ENCODE peak calls at places on chromosomes 13 and 19, in nine cellular contexts. One of them, this sample, is unnamed.

GRCh38 chr19:45508931-45509691 is 1.8 kb downstream of the VASP start:
- DNase-seq in AG10803: peak
- DNase-seq in uterus: peak
- DNase-seq in ovary: peak
- DNase-seq in choroid plexus epithelial cell: peak
- DNase-seq in osteoblast: peak
- DNase-seq in stomach: peak
- DNase-seq in psoas muscle: peak
- DNase-seq in AG04450: no peak
- DNase-seq in this sample: no peak

GRCh38 chr13:28531956-28532225 is 37.0 kb upstream of the FLT1 start:
- DNase-seq in AG10803: no peak
- DNase-seq in uterus: no peak
- DNase-seq in ovary: no peak
- DNase-seq in choroid plexus epithelial cell: no peak
- DNase-seq in osteoblast: no peak
- DNase-seq in stomach: no peak
- DNase-seq in psoas muscle: no peak
- DNase-seq in AG04450: no peak
- DNase-seq in this sample: no peak

GRCh38 chr19:610071-610800 is 20.6 kb downstream of the HCN2 start:
- DNase-seq in AG10803: no peak
- DNase-seq in uterus: no peak
- DNase-seq in ovary: no peak
- DNase-seq in choroid plexus epithelial cell: peak
- DNase-seq in osteoblast: no peak
- DNase-seq in stomach: peak
- DNase-seq in psoas muscle: no peak
- DNase-seq in AG04450: no peak
- DNase-seq in this sample: no peak

GRCh38 chr19:29812080-29812880 is 489 bp downstream of the CCNE1 start:
- DNase-seq in AG10803: no peak
- DNase-seq in uterus: no peak
- DNase-seq in ovary: peak
- DNase-seq in choroid plexus epithelial cell: no peak
- DNase-seq in osteoblast: peak
- DNase-seq in stomach: peak
- DNase-seq in psoas muscle: peak
- DNase-seq in AG04450: no peak
- DNase-seq in this sample: no peak

GRCh38 chr19:16562608-16563025 is 9.6 kb downstream of the SLC35E1 start:
- DNase-seq in AG10803: no peak
- DNase-seq in uterus: no peak
- DNase-seq in ovary: no peak
- DNase-seq in choroid plexus epithelial cell: no peak
- DNase-seq in osteoblast: no peak
- DNase-seq in stomach: no peak
- DNase-seq in psoas muscle: no peak
- DNase-seq in AG04450: no peak
- DNase-seq in this sample: no peak

GRCh38 chr19:49614096-49614857 is 23.3 kb downstream of the PRR12 start:
- DNase-seq in AG10803: peak
- DNase-seq in uterus: no peak
- DNase-seq in ovary: no peak
- DNase-seq in choroid plexus epithelial cell: peak
- DNase-seq in osteoblast: peak
- DNase-seq in stomach: no peak
- DNase-seq in psoas muscle: no peak
- DNase-seq in AG04450: peak
- DNase-seq in this sample: no peak

GRCh38 chr19:14072535-14073231 is at the start of gene MISP3:
- DNase-seq in AG10803: no peak
- DNase-seq in uterus: no peak
- DNase-seq in ovary: no peak
- DNase-seq in choroid plexus epithelial cell: peak
- DNase-seq in osteoblast: peak
- DNase-seq in stomach: peak
- DNase-seq in psoas muscle: peak
- DNase-seq in AG04450: no peak
- DNase-seq in this sample: no peak

GRCh38 chr13:109869312-109870237 is 83.2 kb upstream of the IRS2 start:
- DNase-seq in AG10803: peak
- DNase-seq in uterus: peak
- DNase-seq in ovary: peak
- DNase-seq in choroid plexus epithelial cell: peak
- DNase-seq in osteoblast: no peak
- DNase-seq in stomach: peak
- DNase-seq in psoas muscle: peak
- DNase-seq in AG04450: peak
- DNase-seq in this sample: no peak

GRCh38 chr13:35266412-35266811 is 210.1 kb downstream of the MAB21L1 start:
- DNase-seq in AG10803: no peak
- DNase-seq in uterus: no peak
- DNase-seq in ovary: no peak
- DNase-seq in choroid plexus epithelial cell: no peak
- DNase-seq in osteoblast: no peak
- DNase-seq in stomach: no peak
- DNase-seq in psoas muscle: no peak
- DNase-seq in AG04450: no peak
- DNase-seq in this sample: no peak

GRCh38 chr13:29849071-29849541 is 1.3 kb downstream of the UBL3 start:
- DNase-seq in AG10803: peak
- DNase-seq in uterus: no peak
- DNase-seq in ovary: no peak
- DNase-seq in choroid plexus epithelial cell: peak
- DNase-seq in osteoblast: peak
- DNase-seq in stomach: no peak
- DNase-seq in psoas muscle: no peak
- DNase-seq in AG04450: no peak
- DNase-seq in this sample: no peak

GRCh38 chr19:5995606-5996005 is 17.7 kb upstream of the RANBP3 start:
- DNase-seq in AG10803: no peak
- DNase-seq in uterus: no peak
- DNase-seq in ovary: no peak
- DNase-seq in choroid plexus epithelial cell: no peak
- DNase-seq in osteoblast: peak
- DNase-seq in stomach: no peak
- DNase-seq in psoas muscle: no peak
- DNase-seq in AG04450: no peak
- DNase-seq in this sample: no peak

GRCh38 chr13:111402441-111402840 is 82.0 kb downstream of the TEX29 start:
- DNase-seq in AG10803: no peak
- DNase-seq in uterus: no peak
- DNase-seq in ovary: no peak
- DNase-seq in choroid plexus epithelial cell: no peak
- DNase-seq in osteoblast: no peak
- DNase-seq in stomach: no peak
- DNase-seq in psoas muscle: no peak
- DNase-seq in AG04450: no peak
- DNase-seq in this sample: no peak

GRCh38 chr13:25222740-25223139 is 50.7 kb upstream of the AMER2 start:
- DNase-seq in AG10803: no peak
- DNase-seq in uterus: no peak
- DNase-seq in ovary: no peak
- DNase-seq in choroid plexus epithelial cell: no peak
- DNase-seq in osteoblast: no peak
- DNase-seq in stomach: no peak
- DNase-seq in psoas muscle: no peak
- DNase-seq in AG04450: no peak
- DNase-seq in this sample: no peak

GRCh38 chr19:3243851-3244700 is 19.6 kb downstream of the CELF5 start:
- DNase-seq in AG10803: peak
- DNase-seq in uterus: no peak
- DNase-seq in ovary: no peak
- DNase-seq in choroid plexus epithelial cell: peak
- DNase-seq in osteoblast: peak
- DNase-seq in stomach: peak
- DNase-seq in psoas muscle: peak
- DNase-seq in AG04450: peak
- DNase-seq in this sample: no peak

GRCh38 chr13:49652691-49653305 is 24.5 kb downstream of the ARL11 start:
- DNase-seq in AG10803: peak
- DNase-seq in uterus: no peak
- DNase-seq in ovary: no peak
- DNase-seq in choroid plexus epithelial cell: peak
- DNase-seq in osteoblast: peak
- DNase-seq in stomach: peak
- DNase-seq in psoas muscle: peak
- DNase-seq in AG04450: no peak
- DNase-seq in this sample: peak

GRCh38 chr19:3536429-3537100 is 2.4 kb upstream of the TEKTIP1 start:
- DNase-seq in AG10803: no peak
- DNase-seq in uterus: no peak
- DNase-seq in ovary: peak
- DNase-seq in choroid plexus epithelial cell: no peak
- DNase-seq in osteoblast: peak
- DNase-seq in stomach: no peak
- DNase-seq in psoas muscle: peak
- DNase-seq in AG04450: no peak
- DNase-seq in this sample: no peak

GRCh38 chr13:94550030-94550738 is 45.8 kb downstream of the TGDS start:
- DNase-seq in AG10803: peak
- DNase-seq in uterus: peak
- DNase-seq in ovary: no peak
- DNase-seq in choroid plexus epithelial cell: peak
- DNase-seq in osteoblast: no peak
- DNase-seq in stomach: peak
- DNase-seq in psoas muscle: no peak
- DNase-seq in AG04450: peak
- DNase-seq in this sample: no peak

GRCh38 chr19:718251-719024 is 9.7 kb downstream of the PALM start:
- DNase-seq in AG10803: no peak
- DNase-seq in uterus: no peak
- DNase-seq in ovary: peak
- DNase-seq in choroid plexus epithelial cell: no peak
- DNase-seq in osteoblast: peak
- DNase-seq in stomach: no peak
- DNase-seq in psoas muscle: no peak
- DNase-seq in AG04450: no peak
- DNase-seq in this sample: no peak

GRCh38 chr13:44221657-44222056 is 152.0 kb upstream of the SERP2 start:
- DNase-seq in AG10803: no peak
- DNase-seq in uterus: peak
- DNase-seq in ovary: no peak
- DNase-seq in choroid plexus epithelial cell: no peak
- DNase-seq in osteoblast: no peak
- DNase-seq in stomach: no peak
- DNase-seq in psoas muscle: no peak
- DNase-seq in AG04450: no peak
- DNase-seq in this sample: no peak

GRCh38 chr19:44476559-44477408 is 23.5 kb downstream of the ZNF180 start:
- DNase-seq in AG10803: peak
- DNase-seq in uterus: no peak
- DNase-seq in ovary: no peak
- DNase-seq in choroid plexus epithelial cell: peak
- DNase-seq in osteoblast: no peak
- DNase-seq in stomach: no peak
- DNase-seq in psoas muscle: no peak
- DNase-seq in AG04450: no peak
- DNase-seq in this sample: no peak

GRCh38 chr19:42634409-42635232 is 39.9 kb upstream of the CEACAM8 start:
- DNase-seq in AG10803: peak
- DNase-seq in uterus: no peak
- DNase-seq in ovary: no peak
- DNase-seq in choroid plexus epithelial cell: peak
- DNase-seq in osteoblast: peak
- DNase-seq in stomach: peak
- DNase-seq in psoas muscle: no peak
- DNase-seq in AG04450: no peak
- DNase-seq in this sample: no peak
- TF ChIP-seq CTCF in AG10803: peak
- TF ChIP-seq CTCF in uterus: no peak
- TF ChIP-seq CTCF in ovary: no peak
- TF ChIP-seq CTCF in choroid plexus epithelial cell: peak
- TF ChIP-seq CTCF in osteoblast: peak
- TF ChIP-seq CTCF in stomach: no peak
- TF ChIP-seq CTCF in psoas muscle: peak
- TF ChIP-seq CTCF in AG04450: peak
- TF ChIP-seq CTCF in this sample: peak

DNA sequence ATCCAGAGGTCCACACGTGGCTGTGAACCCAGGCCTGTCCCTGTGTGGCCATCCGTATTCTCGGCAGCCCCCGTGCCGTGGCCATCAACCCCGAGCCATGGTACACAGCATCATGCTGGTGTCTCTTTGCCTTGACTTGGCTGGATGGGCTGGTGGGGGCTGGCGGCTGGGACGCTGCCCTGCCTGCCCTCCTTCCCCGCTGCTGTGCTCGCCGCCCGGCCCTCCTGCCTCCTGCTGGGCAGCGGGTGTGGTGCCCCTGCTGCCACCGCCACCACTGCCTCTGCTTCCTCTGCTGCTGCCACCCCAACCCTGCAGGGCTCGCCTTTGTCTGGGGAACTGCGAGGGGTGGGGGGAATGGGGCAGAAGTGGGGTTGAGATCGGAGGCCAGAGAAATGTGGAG is 19.7 kb upstream of the EHD2 start:
- DNase-seq in AG10803: no peak
- DNase-seq in uterus: no peak
- DNase-seq in ovary: no peak
- DNase-seq in choroid plexus epithelial cell: no peak
- DNase-seq in osteoblast: peak
- DNase-seq in stomach: no peak
- DNase-seq in psoas muscle: no peak
- DNase-seq in AG04450: no peak
- DNase-seq in this sample: no peak
- TF ChIP-seq CTCF in AG10803: no peak
- TF ChIP-seq CTCF in uterus: no peak
- TF ChIP-seq CTCF in ovary: no peak
- TF ChIP-seq CTCF in choroid plexus epithelial cell: no peak
- TF ChIP-seq CTCF in osteoblast: no peak
- TF ChIP-seq CTCF in stomach: no peak
- TF ChIP-seq CTCF in psoas muscle: no peak
- TF ChIP-seq CTCF in AG04450: no peak
- TF ChIP-seq CTCF in this sample: no peak

DNA sequence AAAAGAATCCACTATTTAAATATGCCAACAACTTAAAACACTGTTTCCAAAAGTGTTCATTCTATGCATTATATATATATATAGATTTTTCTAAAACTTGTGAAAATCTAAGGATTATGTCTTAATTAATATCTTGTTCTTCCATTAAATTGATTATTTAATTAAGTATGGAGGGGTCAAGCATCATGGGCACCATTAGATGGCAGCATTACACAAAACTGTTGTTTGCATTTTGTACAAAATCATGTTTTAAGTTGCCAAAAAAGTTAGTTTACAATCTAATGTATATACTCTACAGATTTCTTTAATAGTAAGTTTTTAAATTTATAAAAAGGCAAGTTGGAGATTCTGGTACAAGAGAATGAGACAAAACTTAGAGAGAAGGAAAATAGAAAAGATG is 213.2 kb upstream of the EDNRB start:
- DNase-seq in AG10803: peak
- DNase-seq in uterus: no peak
- DNase-seq in ovary: no peak
- DNase-seq in choroid plexus epithelial cell: peak
- DNase-seq in osteoblast: no peak
- DNase-seq in stomach: no peak
- DNase-seq in psoas muscle: no peak
- DNase-seq in AG04450: no peak
- DNase-seq in this sample: no peak
- TF ChIP-seq CTCF in AG10803: peak
- TF ChIP-seq CTCF in uterus: no peak
- TF ChIP-seq CTCF in ovary: no peak
- TF ChIP-seq CTCF in choroid plexus epithelial cell: peak
- TF ChIP-seq CTCF in osteoblast: peak
- TF ChIP-seq CTCF in stomach: no peak
- TF ChIP-seq CTCF in psoas muscle: no peak
- TF ChIP-seq CTCF in AG04450: peak
- TF ChIP-seq CTCF in this sample: peak

GRCh38 chr19:35327642-35328041 is 1.3 kb upstream of the CD22 start:
- DNase-seq in AG10803: no peak
- DNase-seq in uterus: no peak
- DNase-seq in ovary: no peak
- DNase-seq in choroid plexus epithelial cell: peak
- DNase-seq in osteoblast: no peak
- DNase-seq in stomach: no peak
- DNase-seq in psoas muscle: no peak
- DNase-seq in AG04450: no peak
- DNase-seq in this sample: no peak
- TF ChIP-seq CTCF in AG10803: no peak
- TF ChIP-seq CTCF in uterus: no peak
- TF ChIP-seq CTCF in ovary: no peak
- TF ChIP-seq CTCF in choroid plexus epithelial cell: peak
- TF ChIP-seq CTCF in osteoblast: peak
- TF ChIP-seq CTCF in stomach: no peak
- TF ChIP-seq CTCF in psoas muscle: no peak
- TF ChIP-seq CTCF in AG04450: peak
- TF ChIP-seq CTCF in this sample: no peak